ENCODE peak calls at places on chromosomes 2 and 18, in five cellular contexts. K is NCI-H1092 treated with DMSO at 0.1 percent for 48 hours; S is PC-3; F is cardiac muscle cell; J is stimulated activated CD8-positive, alpha-beta memory T cell treated with anti-CD3 and anti-CD28 coated beads, Interleukin-4, amount 100 ng/mL, for 48 hours. P is an unnamed sample.

GRCh38 chr18:76451475-76452331 is 43.3 kb downstream of the ZNF516 start:
- DNase-seq in K (peak), S (no peak), F (no peak), J (peak), P (no peak)

GRCh38 chr18:11660691-11661090 is 28.4 kb upstream of the GNAL start:
- DNase-seq in K (no peak), S (no peak), F (no peak), J (no peak), P (no peak)

GRCh38 chr2:12106440-12107080 is 360.1 kb downstream of the LPIN1 start:
- DNase-seq in K (no peak), S (peak), F (peak), J (peak), P (peak)

GRCh38 chr2:110105183-110105582 is 10.4 kb downstream of the MALL start:
- DNase-seq in K (no peak), S (no peak), F (no peak), J (no peak), P (no peak)

GRCh38 chr2:239594772-239595608 is 194.2 kb upstream of the HDAC4 start:
- DNase-seq in K (no peak), S (no peak), F (no peak), J (no peak), P (no peak)

GRCh38 chr2:44544991-44545390 is 183.2 kb downstream of the CAMKMT start:
- DNase-seq in K (peak), S (no peak), F (no peak), J (no peak), P (no peak)

GRCh38 chr2:156892449-156893335 is 364.8 kb upstream of the GALNT5 start:
- DNase-seq in K (peak), S (peak), F (peak), J (no peak), P (peak)

GRCh38 chr2:179106342-179107178 is 56.6 kb upstream of the CCDC141 start:
- DNase-seq in K (peak), S (peak), F (peak), J (no peak), P (peak)

GRCh38 chr2:209788925-209789324 is 17.3 kb downstream of the UNC80 start:
- DNase-seq in K (no peak), S (no peak), F (no peak), J (no peak), P (no peak)

GRCh38 chr18:58453913-58454317 is 175.0 kb downstream of the ALPK2 start:
- DNase-seq in K (no peak), S (no peak), F (no peak), J (no peak), P (no peak)

GRCh38 chr2:238847841-238848565 is at the start of gene TWIST2:
- DNase-seq in K (no peak), S (peak), F (peak), J (no peak), P (peak)